ENCODE peak calls at places on chromosomes 5 and 9, in five cellular contexts. One of them, this sample, is unnamed.

GRCh38 chr5:36243653-36244052 is 1.9 kb upstream of the NADK2 start:
- DNase-seq in testis: no peak
- DNase-seq in neural progenitor cell: no peak
- DNase-seq in fibroblast of lung: no peak
- DNase-seq in upper lobe of right lung: no peak
- DNase-seq in this sample: no peak

GRCh38 chr9:12698986-12699385 is 5.8 kb downstream of the TYRP1 start:
- DNase-seq in testis: no peak
- DNase-seq in neural progenitor cell: no peak
- DNase-seq in fibroblast of lung: no peak
- DNase-seq in upper lobe of right lung: no peak
- DNase-seq in this sample: no peak

GRCh38 chr9:109989296-109989695 is 209.3 kb downstream of the PALM2AKAP2 start:
- DNase-seq in testis: no peak
- DNase-seq in neural progenitor cell: no peak
- DNase-seq in fibroblast of lung: peak
- DNase-seq in upper lobe of right lung: no peak
- DNase-seq in this sample: no peak

GRCh38 chr5:128154943-128155342 is 71.4 kb downstream of the SLC12A2 start:
- DNase-seq in testis: no peak
- DNase-seq in neural progenitor cell: no peak
- DNase-seq in fibroblast of lung: no peak
- DNase-seq in upper lobe of right lung: no peak
- DNase-seq in this sample: peak

GRCh38 chr5:102998224-102998623 is 121.7 kb downstream of the GIN1 start:
- DNase-seq in testis: no peak
- DNase-seq in neural progenitor cell: no peak
- DNase-seq in fibroblast of lung: peak
- DNase-seq in upper lobe of right lung: no peak
- DNase-seq in this sample: no peak

GRCh38 chr9:115118471-115119156 is 657 bp upstream of the TNC start:
- DNase-seq in testis: peak
- DNase-seq in neural progenitor cell: peak
- DNase-seq in fibroblast of lung: peak
- DNase-seq in upper lobe of right lung: peak
- DNase-seq in this sample: peak

GRCh38 chr5:171984748-171985419 is 21.6 kb downstream of the FBXW11 start:
- DNase-seq in testis: no peak
- DNase-seq in neural progenitor cell: no peak
- DNase-seq in fibroblast of lung: peak
- DNase-seq in upper lobe of right lung: no peak
- DNase-seq in this sample: peak

GRCh38 chr5:40084614-40085013 is 595.1 kb upstream of the PTGER4 start:
- DNase-seq in testis: no peak
- DNase-seq in neural progenitor cell: no peak
- DNase-seq in fibroblast of lung: no peak
- DNase-seq in upper lobe of right lung: no peak
- DNase-seq in this sample: no peak

GRCh38 chr9:93659044-93659836 is 82.9 kb downstream of the PHF2 start:
- DNase-seq in testis: no peak
- DNase-seq in neural progenitor cell: no peak
- DNase-seq in fibroblast of lung: no peak
- DNase-seq in upper lobe of right lung: peak
- DNase-seq in this sample: no peak

GRCh38 chr5:136246122-136246521 is 53.2 kb upstream of the SMIM32 start:
- DNase-seq in testis: no peak
- DNase-seq in neural progenitor cell: no peak
- DNase-seq in fibroblast of lung: no peak
- DNase-seq in upper lobe of right lung: no peak
- DNase-seq in this sample: no peak

GRCh38 chr5:153551537-153552079 is 61.1 kb downstream of the GRIA1 start:
- DNase-seq in testis: no peak
- DNase-seq in neural progenitor cell: peak
- DNase-seq in fibroblast of lung: peak
- DNase-seq in upper lobe of right lung: no peak
- DNase-seq in this sample: peak

GRCh38 chr9:136255896-136256890 is 10.6 kb upstream of the QSOX2 start:
- DNase-seq in testis: no peak
- DNase-seq in neural progenitor cell: peak
- DNase-seq in fibroblast of lung: no peak
- DNase-seq in upper lobe of right lung: no peak
- DNase-seq in this sample: no peak

GRCh38 chr5:10663531-10664183 is 97.4 kb downstream of the DAP start:
- DNase-seq in testis: peak
- DNase-seq in neural progenitor cell: peak
- DNase-seq in fibroblast of lung: peak
- DNase-seq in upper lobe of right lung: no peak
- DNase-seq in this sample: peak

GRCh38 chr9:98457696-98458370 is 202.4 kb upstream of the TBC1D2 start:
- DNase-seq in testis: no peak
- DNase-seq in neural progenitor cell: no peak
- DNase-seq in fibroblast of lung: peak
- DNase-seq in upper lobe of right lung: no peak
- DNase-seq in this sample: peak

GRCh38 chr9:81613002-81613750 is 76.2 kb downstream of the TLE1 start:
- DNase-seq in testis: peak
- DNase-seq in neural progenitor cell: no peak
- DNase-seq in fibroblast of lung: no peak
- DNase-seq in upper lobe of right lung: no peak
- DNase-seq in this sample: peak
- H3K4me3 ChIP-seq in testis: no peak
- H3K4me3 ChIP-seq in neural progenitor cell: no peak
- H3K4me3 ChIP-seq in fibroblast of lung: no peak
- H3K4me3 ChIP-seq in upper lobe of right lung: no peak
- H3K4me3 ChIP-seq in this sample: no peak

GRCh38 chr5:141223112-141223783 is at the start of gene PCDHB14:
- DNase-seq in testis: no peak
- DNase-seq in neural progenitor cell: peak
- DNase-seq in fibroblast of lung: peak
- DNase-seq in upper lobe of right lung: no peak
- DNase-seq in this sample: peak
- TF ChIP-seq CTCF in testis: no peak
- TF ChIP-seq CTCF in neural progenitor cell: peak
- TF ChIP-seq CTCF in fibroblast of lung: no peak
- TF ChIP-seq CTCF in upper lobe of right lung: no peak
- TF ChIP-seq CTCF in this sample: no peak

GRCh38 chr5:2852446-2852845 is 101.0 kb upstream of the IRX2 start:
- DNase-seq in testis: no peak
- DNase-seq in neural progenitor cell: no peak
- DNase-seq in fibroblast of lung: no peak
- DNase-seq in upper lobe of right lung: no peak
- DNase-seq in this sample: no peak

GRCh38 chr5:2848634-2849033 is 97.2 kb upstream of the IRX2 start:
- DNase-seq in testis: no peak
- DNase-seq in neural progenitor cell: peak
- DNase-seq in fibroblast of lung: no peak
- DNase-seq in upper lobe of right lung: no peak
- DNase-seq in this sample: peak

GRCh38 chr5:2847608-2848007 is 96.1 kb upstream of the IRX2 start:
- DNase-seq in testis: no peak
- DNase-seq in neural progenitor cell: no peak
- DNase-seq in fibroblast of lung: no peak
- DNase-seq in upper lobe of right lung: no peak
- DNase-seq in this sample: no peak

GRCh38 chr5:2849429-2849828 is 98.0 kb upstream of the IRX2 start:
- DNase-seq in testis: no peak
- DNase-seq in neural progenitor cell: no peak
- DNase-seq in fibroblast of lung: no peak
- DNase-seq in upper lobe of right lung: no peak
- DNase-seq in this sample: no peak

GRCh38 chr5:2851895-2852294 is 100.4 kb upstream of the IRX2 start:
- DNase-seq in testis: no peak
- DNase-seq in neural progenitor cell: no peak
- DNase-seq in fibroblast of lung: no peak
- DNase-seq in upper lobe of right lung: no peak
- DNase-seq in this sample: no peak
- H3K4me3 ChIP-seq in testis: no peak
- H3K4me3 ChIP-seq in neural progenitor cell: no peak
- H3K4me3 ChIP-seq in fibroblast of lung: no peak
- H3K4me3 ChIP-seq in upper lobe of right lung: no peak
- H3K4me3 ChIP-seq in this sample: no peak

DNA sequence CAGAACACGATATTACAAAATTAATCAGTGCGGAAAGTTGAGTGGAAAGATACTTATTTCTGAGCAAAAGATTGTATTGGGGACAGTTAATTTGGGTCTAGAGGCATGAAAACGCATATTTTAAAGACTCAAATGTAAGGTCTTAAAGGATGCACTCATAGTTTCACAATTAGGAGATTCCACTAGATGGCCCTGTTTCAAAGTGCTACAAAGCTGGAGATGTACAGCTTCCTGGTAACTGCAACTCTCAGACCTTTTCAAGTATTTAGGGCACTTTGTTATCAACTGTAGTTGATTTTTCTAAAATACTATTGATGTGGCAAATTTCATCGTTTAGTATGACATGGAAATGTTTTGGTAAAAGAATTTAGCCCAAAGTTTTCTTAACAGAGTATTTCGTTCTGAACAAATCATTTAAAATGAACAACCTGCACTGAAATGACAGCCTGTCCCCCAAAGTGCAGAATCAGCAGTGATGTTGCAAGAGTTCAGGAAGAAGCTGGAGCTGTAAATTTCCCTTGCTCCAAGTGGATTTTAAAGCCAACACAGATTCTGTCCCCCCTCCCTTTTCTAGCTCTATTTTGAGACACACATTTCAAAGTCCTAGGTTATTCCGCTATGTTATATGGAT is 16.2 kb upstream of the NDUFB6 start:
- DNase-seq in testis: no peak
- DNase-seq in neural progenitor cell: peak
- DNase-seq in fibroblast of lung: peak
- DNase-seq in upper lobe of right lung: no peak
- DNase-seq in this sample: peak
- TF ChIP-seq CTCF in testis: no peak
- TF ChIP-seq CTCF in neural progenitor cell: peak
- TF ChIP-seq CTCF in fibroblast of lung: peak
- TF ChIP-seq CTCF in upper lobe of right lung: peak
- TF ChIP-seq CTCF in this sample: peak

This sample was measured in fibroblast of mammary gland.